ENCODE peak calls at places on chromosome 13, in ten cellular contexts. V is CD8-positive, alpha-beta memory T cell; S is left ventricle myocardium inferior; Q is uterus; N is body of pancreas; L is omental fat pad; E is kidney; P is iris pigment epithelial cell; F is frontal cortex; B is neuronal stem cell. U is an unnamed sample.

GRCh38 chr13:80654638-80655249 is 313.8 kb upstream of the SPRY2 start:
- DNase-seq in E (peak; percentile 64), Q (no peak), B (no peak), F (no peak), S (no peak), P (peak; percentile 25), L (no peak), V (no peak), N (peak; percentile 33), U (no peak)

GRCh38 chr13:111652676-111653075 is 332.2 kb downstream of the TEX29 start:
- DNase-seq in E (no peak), L (no peak), N (no peak), S (no peak), Q (no peak), F (no peak), B (no peak), V (no peak), P (no peak), U (peak; percentile 36)

GRCh38 chr13:23330356-23330755 is 103.1 kb downstream of the SACS start:
- DNase-seq in E (no peak), Q (no peak), V (no peak), L (no peak), S (no peak), F (no peak), N (no peak), B (no peak), P (no peak), U (no peak)

GRCh38 chr13:29170451-29171082 is 350.4 kb downstream of the MTUS2 start:
- DNase-seq in P (no peak), V (no peak), S (no peak), Q (no peak), F (no peak), E (no peak), N (no peak), L (no peak), B (no peak), U (no peak)

GRCh38 chr13:51380269-51380668 is 40.8 kb downstream of the SERPINE3 start:
- DNase-seq in P (peak; percentile 76), F (no peak), L (no peak), B (no peak), N (no peak), S (no peak), V (no peak), E (no peak), Q (no peak), U (no peak)

GRCh38 chr13:106532111-106532929 is 3.1 kb downstream of the EFNB2 start:
- DNase-seq in V (no peak), F (no peak), S (no peak), P (peak; percentile 64), B (no peak), Q (peak; percentile 27), L (no peak), E (no peak), N (no peak), U (no peak)

GRCh38 chr13:93535256-93535655 is 308.6 kb downstream of the GPC6 start:
- DNase-seq in F (no peak), L (no peak), P (peak; percentile 56), N (no peak), Q (no peak), E (no peak), B (no peak), S (no peak), V (no peak), U (no peak)

GRCh38 chr13:28716511-28716910 is 2.3 kb downstream of the SLC46A3 start:
- DNase-seq in B (no peak), V (no peak), L (no peak), P (peak; percentile 63), N (peak; percentile 54), Q (peak; percentile 56), F (no peak), E (peak; percentile 78), S (peak; percentile 30), U (no peak)

GRCh38 chr13:28678809-28679208 is 19.9 kb downstream of the POMP start:
- DNase-seq in V (no peak), E (no peak), S (no peak), Q (no peak), P (no peak), B (no peak), L (no peak), F (no peak), N (no peak), U (no peak)

GRCh38 chr13:51728972-51729371 is 75.0 kb downstream of the DHRS12 start:
- DNase-seq in B (no peak), S (no peak), N (no peak), P (peak; percentile 95), E (no peak), V (no peak), F (no peak), Q (no peak), L (no peak), U (no peak)

GRCh38 chr13:85371254-85371653 is 428.0 kb downstream of the SLITRK6 start:
- DNase-seq in N (no peak), V (no peak), S (no peak), P (no peak), E (no peak), F (no peak), B (no peak), L (no peak), Q (no peak), U (no peak)

GRCh38 chr13:110915874-110916670 is 1.2 kb upstream of the ANKRD10 start:
- DNase-seq in B (no peak), S (no peak), P (peak; percentile 86), F (no peak), V (no peak), E (no peak), L (no peak), Q (no peak), N (no peak), U (no peak)

GRCh38 chr13:67258482-67258881 is 28.3 kb upstream of the PCDH9 start:
- DNase-seq in P (peak; percentile 6), N (no peak), S (no peak), E (no peak), V (no peak), Q (no peak), L (no peak), B (no peak), F (no peak), U (no peak)

GRCh38 chr13:50200988-50201387 is 185.7 kb downstream of the KCNRG start:
- DNase-seq in F (no peak), V (no peak), S (no peak), L (no peak), Q (no peak), N (no peak), E (no peak), P (peak; percentile 14), B (no peak), U (no peak)

GRCh38 chr13:67230774-67231480 is 791 bp upstream of the PCDH9 start:
- DNase-seq in E (peak; percentile 84), L (no peak), P (peak; percentile 67), F (peak; percentile 28), N (peak; percentile 59), S (peak; percentile 51), B (peak; percentile 68), V (peak; percentile 13), Q (peak; percentile 60), U (peak; percentile 48)

GRCh38 chr13:113887700-113888201 is 23.9 kb upstream of the GAS6 start:
- DNase-seq in N (no peak), Q (no peak), F (no peak), V (no peak), P (no peak), E (no peak), B (no peak), L (no peak), S (no peak), U (no peak)

GRCh38 chr13:29589234-29589633 is 6.3 kb downstream of the SLC7A1 start:
- DNase-seq in E (no peak), Q (no peak), B (peak; percentile 29), V (no peak), F (no peak), P (peak; percentile 44), S (no peak), N (no peak), L (no peak), U (no peak)

GRCh38 chr13:52642131-52642530 is at the start of gene HNRNPA1L2:
- DNase-seq in B (no peak), P (no peak), S (no peak), F (no peak), L (no peak), Q (no peak), N (no peak), E (no peak), V (no peak), U (no peak)

GRCh38 chr13:110448230-110448629 is 113.3 kb downstream of the RAB20 start:
- DNase-seq in N (no peak), V (no peak), S (no peak), B (no peak), E (peak; percentile 16), F (no peak), P (peak; percentile 73), L (no peak), Q (peak; percentile 6), U (peak; percentile 96)

GRCh38 chr13:24894972-24895300 is 131.0 kb downstream of the RNF17 start:
- DNase-seq in P (no peak), V (no peak), L (no peak), Q (no peak), F (no peak), S (no peak), B (no peak), N (no peak), E (no peak), U (no peak)

GRCh38 chr13:34657716-34658115 is 284.4 kb upstream of the NBEA start:
- DNase-seq in B (no peak), V (no peak), Q (no peak), F (no peak), S (no peak), E (no peak), L (no peak), N (no peak), P (peak; percentile 25), U (no peak)

GRCh38 chr13:102141625-102142472 is 260.0 kb downstream of the FGF14 start:
- DNase-seq in V (no peak), S (no peak), N (no peak), B (no peak), F (peak; percentile 12), L (no peak), E (no peak), P (peak; percentile 31), Q (no peak), U (no peak)

GRCh38 chr13:105918842-105919741 is 616.4 kb downstream of the EFNB2 start:
- DNase-seq in S (no peak), L (no peak), V (no peak), N (no peak), F (no peak), Q (no peak), B (no peak), P (peak; percentile 88), E (no peak), U (peak; percentile 73)

GRCh38 chr13:35789335-35790166 is 313.1 kb upstream of the MAB21L1 start:
- DNase-seq in F (peak; percentile 13), P (peak; percentile 67), E (no peak), V (no peak), B (peak; percentile 40), S (no peak), L (no peak), Q (no peak), N (no peak), U (no peak)

GRCh38 chr13:27997904-27998522 is 9.5 kb upstream of the URAD start:
- DNase-seq in F (no peak), N (peak; percentile 73), L (no peak), S (peak; percentile 46), E (no peak), Q (no peak), P (peak; percentile 28), V (no peak), B (no peak), U (no peak)

GRCh38 chr13:58935689-58936088 is 1228.0 kb downstream of the DIAPH3 start:
- DNase-seq in F (no peak), S (no peak), E (peak; percentile 29), B (no peak), V (no peak), L (no peak), N (no peak), Q (no peak), P (no peak), U (no peak)

GRCh38 chr13:96810104-96810503 is 184.2 kb downstream of the OXGR1 start:
- DNase-seq in B (no peak), P (no peak), N (no peak), L (no peak), F (no peak), S (no peak), V (no peak), Q (no peak), E (no peak), U (no peak)

GRCh38 chr13:79445968-79446645 is 34.8 kb upstream of the NDFIP2 start:
- DNase-seq in V (no peak), Q (no peak), P (no peak), N (no peak), F (no peak), S (no peak), B (no peak), E (no peak), L (no peak), U (no peak)

U was measured in SJSA1.